ENCODE peak calls at places on chromosomes 4 and X, in four cellular contexts. M, U, B and H are unnamed samples.

GRCh38 chr4:88661724-88662123 is 35.9 kb downstream of the NAP1L5 start:
- DNase-seq in M (peak; percentile 97), U (no peak), B (no peak), H (no peak)

GRCh38 chr4:151541438-151542071 is 132.6 kb downstream of the FHIP1A start:
- DNase-seq in M (peak; percentile 98), U (no peak), B (no peak), H (no peak)

GRCh38 chrX:47648376-47648775 is 2.0 kb downstream of the ELK1 start:
- DNase-seq in M (no peak), U (no peak), B (no peak), H (no peak)

GRCh38 chrX:139596068-139596467 is 65.5 kb downstream of the F9 start:
- DNase-seq in M (no peak), U (no peak), B (peak; percentile 20), H (peak; percentile 6)

GRCh38 chr4:143287571-143287923 is 49.1 kb upstream of the GAB1 start:
- DNase-seq in M (no peak), U (no peak), B (peak; percentile 42), H (peak; percentile 21)

GRCh38 chr4:17544831-17545234 is 29.9 kb downstream of the CLRN2 start:
- DNase-seq in M (no peak), U (no peak), B (no peak), H (no peak)

GRCh38 chrX:94361241-94361640 is 687.2 kb downstream of the FAM133A start:
- DNase-seq in M (no peak), U (no peak), B (no peak), H (no peak)

GRCh38 chr4:149426461-149426860 is 389.2 kb downstream of the IQCM start:
- DNase-seq in M (peak; percentile 85), U (no peak), B (no peak), H (no peak)

GRCh38 chrX:103483720-103484119 is 35.6 kb downstream of the RAB40A start:
- DNase-seq in M (no peak), U (no peak), B (no peak), H (no peak)

GRCh38 chr4:25235401-25235800 is 1.6 kb downstream of the PI4K2B start:
- DNase-seq in M (peak; percentile 2), U (no peak), B (no peak), H (no peak)

GRCh38 chrX:130896026-130896425 is 7.0 kb downstream of the ENOX2 start:
- DNase-seq in M (peak; percentile 18), U (no peak), B (no peak), H (no peak)

GRCh38 chr4:109729155-109729562 is 711 bp downstream of the PLA2G12A start:
- DNase-seq in M (no peak), U (no peak), B (peak; percentile 27), H (no peak)

GRCh38 chr4:28226962-28227361 is 1366.3 kb downstream of the STIM2 start:
- DNase-seq in M (peak; percentile 7), U (no peak), B (no peak), H (no peak)

GRCh38 chr4:139454646-139455045 is 725 bp downstream of the RAB33B start:
- DNase-seq in M (peak; percentile 10), U (no peak), B (no peak), H (no peak)

GRCh38 chr4:39466747-39467146 is 7.9 kb downstream of the LIAS start:
- DNase-seq in M (no peak), U (no peak), B (no peak), H (no peak)

GRCh38 chrX:129665916-129666644 is 11.3 kb upstream of the APLN start:
- DNase-seq in M (peak; percentile 76), U (no peak), B (peak; percentile 40), H (peak; percentile 65)